ENCODE peak calls at places on chromosomes 3 and 15, in eight cellular contexts. V, Y, T, F, J, Q, X and L are unnamed samples.

GRCh38 chr3:14428087-14429067 is 26.0 kb downstream of the SLC6A6 start:
- DNase-seq in F (no peak), T (no peak), Q (no peak), V (no peak), Y (peak; percentile 38), J (no peak), X (peak; percentile 52), L (no peak)

GRCh38 chr15:91186892-91187644 is 87.0 kb downstream of the SV2B start:
- DNase-seq in T (no peak), F (peak; percentile 22), Y (peak; percentile 46), Q (no peak), X (no peak), J (peak; percentile 38), V (peak; percentile 44), L (no peak)

GRCh38 chr15:90680371-90680935 is 36.7 kb upstream of the BLM start:
- DNase-seq in Y (no peak), T (peak; percentile 58), X (no peak), F (no peak), V (peak; percentile 86), Q (no peak), J (peak; percentile 93), L (no peak)

GRCh38 chr3:39124876-39125836 is 17.7 kb downstream of the TTC21A start:
- DNase-seq in V (peak; percentile 47), Y (no peak), T (no peak), J (no peak), F (peak; percentile 65), Q (peak; percentile 55), X (no peak), L (peak; percentile 64)

GRCh38 chr15:99514306-99514705 is 51.5 kb upstream of the MEF2A start:
- DNase-seq in X (no peak), J (no peak), Y (peak; percentile 47), V (peak; percentile 4), F (no peak), Q (peak; percentile 51), T (no peak), L (no peak)

GRCh38 chr15:87365221-87365620 is 891.3 kb downstream of the NTRK3 start:
- DNase-seq in T (no peak), X (no peak), V (peak; percentile 52), Q (no peak), J (peak; percentile 75), F (no peak), Y (no peak), L (no peak)

GRCh38 chr15:44319385-44319784 is 30.9 kb downstream of the GOLM2 start:
- DNase-seq in Y (peak; percentile 83), J (no peak), V (no peak), F (peak; percentile 2), T (no peak), Q (no peak), X (peak; percentile 49), L (no peak)

GRCh38 chr15:55742927-55743614 is at the start of gene PRTG:
- DNase-seq in X (peak; percentile 38), Y (peak; percentile 20), T (peak; percentile 77), J (peak; percentile 37), V (no peak), F (peak; percentile 92), Q (peak; percentile 70), L (peak; percentile 81)

GRCh38 chr3:55591893-55592292 is 104.8 kb upstream of the WNT5A start:
- DNase-seq in Q (no peak), V (peak; percentile 10), Y (no peak), T (no peak), F (no peak), X (no peak), J (no peak), L (no peak)

GRCh38 chr3:63910873-63911272 is 1.3 kb downstream of the SCAANT1 start:
- DNase-seq in V (peak; percentile 45), Y (peak; percentile 56), F (no peak), J (peak; percentile 29), T (no peak), X (peak; percentile 29), Q (no peak), L (no peak)

GRCh38 chr15:95922431-95922830 is 408.1 kb upstream of the NR2F2 start:
- DNase-seq in J (peak; percentile 31), T (no peak), Y (peak; percentile 57), X (no peak), Q (no peak), F (peak; percentile 26), V (peak; percentile 26), L (no peak)

GRCh38 chr15:65323071-65323511 is 18.6 kb downstream of the RNU5B-1 start:
- DNase-seq in Y (no peak), J (no peak), X (no peak), Q (no peak), T (no peak), V (no peak), F (no peak), L (peak; percentile 96)

GRCh38 chr15:42494998-42495360 is 455 bp upstream of the SNAP23 start:
- DNase-seq in T (peak; percentile 70), Y (no peak), V (peak; percentile 76), X (no peak), F (peak; percentile 26), J (peak; percentile 64), Q (no peak), L (peak; percentile 74)

GRCh38 chr15:42495361-42496212 is at the start of gene SNAP23:
- DNase-seq in Q (peak; percentile 98), J (peak; percentile 93), V (peak; percentile 91), F (peak; percentile 84), Y (peak; percentile 92), X (peak; percentile 92), T (peak; percentile 93), L (peak; percentile 98)

GRCh38 chr15:42491540-42492225 is 742 bp upstream of the ZNF106 start:
- DNase-seq in F (peak; percentile 30), Q (no peak), Y (no peak), V (peak; percentile 80), X (no peak), T (no peak), J (peak; percentile 41), L (no peak)

GRCh38 chr15:42490743-42491539 is at the start of gene ZNF106:
- DNase-seq in Y (peak; percentile 94), T (peak; percentile 88), Q (peak; percentile 96), X (peak; percentile 94), F (peak; percentile 85), J (peak; percentile 84), V (peak; percentile 84), L (peak; percentile 91)

DNA sequence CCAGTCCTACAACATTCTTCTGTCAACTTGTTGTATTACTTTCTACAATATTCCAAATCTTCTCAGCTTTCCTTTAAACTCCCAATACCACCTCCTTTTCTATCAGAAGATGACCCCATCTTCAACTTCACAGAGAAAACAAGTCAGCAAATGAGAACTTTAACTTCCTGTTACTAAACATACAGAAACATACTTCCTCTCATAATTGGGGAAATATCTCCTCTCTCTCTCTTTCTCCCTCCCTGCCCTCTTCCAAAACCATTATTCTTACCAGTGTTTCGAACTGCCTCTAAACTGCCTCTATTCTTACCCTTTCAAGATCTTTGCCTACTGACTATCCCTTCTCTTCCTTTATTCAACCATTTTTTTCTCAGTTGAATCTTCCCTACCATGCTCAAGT is 1.7 kb upstream of the SNAP23 start:
- DNase-seq in T (no peak), F (no peak), X (no peak), Y (no peak), Q (no peak), V (no peak), J (no peak), L (no peak)
- TF ChIP-seq CTCF in T (no peak), F (no peak), X (no peak), Y (no peak), Q (no peak), V (no peak), J (no peak), L (no peak)

DNA sequence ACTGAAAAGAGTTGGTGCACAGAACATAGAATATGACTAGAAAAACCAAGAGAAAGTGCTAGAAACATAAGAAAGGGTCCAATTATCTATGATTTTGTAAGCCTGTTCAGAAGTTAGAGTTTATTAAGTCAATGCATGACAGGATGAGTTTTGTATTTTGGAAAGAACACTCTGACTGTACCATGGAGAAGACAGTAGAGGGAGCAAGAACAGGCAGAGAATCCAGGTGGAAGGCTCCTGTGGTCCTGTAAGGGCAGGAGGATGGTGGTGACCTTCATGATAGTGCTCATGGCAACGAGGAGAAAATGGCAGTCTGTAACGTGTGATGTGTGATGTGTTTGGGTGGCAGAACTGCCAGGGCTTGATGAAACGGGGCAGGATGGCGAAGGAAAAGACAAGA is 249.1 kb downstream of the CTNNB1 start:
- DNase-seq in V (peak; percentile 5), Y (no peak), F (no peak), T (no peak), J (no peak), Q (no peak), X (no peak), L (no peak)
- TF ChIP-seq CTCF in V (no peak), Y (no peak), F (no peak), T (no peak), J (no peak), Q (no peak), X (no peak), L (no peak)

GRCh38 chr3:78995087-78995486 is 772.7 kb downstream of the ROBO1 start:
- DNase-seq in Y (no peak), X (no peak), T (no peak), Q (no peak), V (no peak), F (no peak), J (no peak), L (no peak)

GRCh38 chr3:78994174-78995027 is 773.4 kb downstream of the ROBO1 start:
- DNase-seq in F (no peak), T (no peak), Y (no peak), Q (no peak), X (no peak), J (peak; percentile 31), V (no peak), L (no peak)

GRCh38 chr3:79001255-79001654 is 766.5 kb downstream of the ROBO1 start:
- DNase-seq in F (no peak), X (no peak), V (no peak), Q (no peak), J (no peak), Y (no peak), T (no peak), L (no peak)

GRCh38 chr3:79002465-79003372 is 765.1 kb downstream of the ROBO1 start:
- DNase-seq in F (no peak), J (no peak), X (no peak), V (no peak), Y (no peak), Q (no peak), T (no peak), L (no peak)

DNA sequence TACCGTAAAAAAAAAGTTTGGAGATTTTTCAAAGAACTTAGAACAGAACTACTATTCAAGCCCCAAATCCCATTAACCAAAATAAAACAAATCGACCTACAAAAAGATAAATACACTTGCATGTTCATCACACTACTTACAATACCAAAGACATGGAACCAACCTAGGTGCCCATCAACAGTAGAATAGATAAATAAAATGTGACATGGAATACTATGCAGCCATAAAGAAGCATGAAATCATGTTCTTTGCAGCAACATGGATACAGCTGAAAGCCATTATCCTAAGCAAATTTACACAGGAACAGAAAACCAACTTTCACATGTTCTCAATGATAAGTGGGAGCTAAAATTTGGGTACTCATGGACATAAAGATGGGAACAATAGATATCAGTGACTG is 768.7 kb downstream of the ROBO1 start:
- DNase-seq in T (no peak), V (no peak), F (no peak), Y (no peak), J (no peak), X (no peak), Q (no peak), L (no peak)
- TF ChIP-seq CTCF in T (no peak), V (no peak), F (no peak), Y (no peak), J (no peak), X (no peak), Q (no peak), L (no peak)

DNA sequence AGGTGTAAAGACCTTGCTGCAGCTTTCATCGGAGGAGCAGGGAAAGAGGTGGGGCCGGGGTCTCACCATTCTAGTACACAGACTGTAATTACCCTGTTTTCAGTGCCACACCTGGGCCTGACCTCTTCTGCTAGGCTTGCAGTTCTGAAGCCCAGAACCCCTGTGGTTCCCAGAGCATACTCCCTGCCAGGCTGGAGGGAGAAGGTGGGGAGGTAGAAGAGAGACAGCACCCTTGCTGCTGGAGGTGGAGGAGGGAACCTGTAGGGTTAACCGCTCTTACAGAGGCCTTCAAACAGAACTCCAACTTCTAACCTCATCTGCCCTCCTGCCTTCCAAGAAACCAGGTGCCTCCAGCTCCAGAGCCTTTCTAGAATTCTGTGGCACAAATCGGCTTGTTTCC is 27.0 kb downstream of the PCOLCE2 start:
- DNase-seq in J (no peak), X (no peak), Y (no peak), Q (no peak), F (no peak), V (no peak), T (no peak), L (no peak)
- TF ChIP-seq CTCF in J (no peak), X (no peak), Y (no peak), Q (no peak), F (no peak), V (no peak), T (no peak), L (no peak)